ENCODE peak calls at places on chromosomes 5 and 9, in ten cellular contexts. One of them, this sample, is unnamed.

GRCh38 chr9:84600739-84601138 is 68.8 kb upstream of the NTRK2 start:
- DNase-seq in iris pigment epithelial cell: no peak
- DNase-seq in NCI-H2107: no peak
- DNase-seq in AG20443: peak; percentile 12
- DNase-seq in neural crest cell: no peak
- DNase-seq in NCI-H510A treated with DMSO at 0.1 percent for 48 hours: no peak
- DNase-seq in epithelial cell of esophagus: peak; percentile 49
- DNase-seq in lung: peak; percentile 42
- DNase-seq in MCF 10A: peak; percentile 25
- DNase-seq in MG63: peak; percentile 41
- DNase-seq in this sample: no peak

GRCh38 chr5:36227046-36227445 is 14.7 kb downstream of the NADK2 start:
- DNase-seq in lung: no peak
- DNase-seq in AG20443: no peak
- DNase-seq in epithelial cell of esophagus: no peak
- DNase-seq in iris pigment epithelial cell: no peak
- DNase-seq in MG63: no peak
- DNase-seq in MCF 10A: no peak
- DNase-seq in NCI-H510A treated with DMSO at 0.1 percent for 48 hours: no peak
- DNase-seq in neural crest cell: no peak
- DNase-seq in NCI-H2107: no peak
- DNase-seq in this sample: no peak

GRCh38 chr5:1546556-1546955 is 22.8 kb upstream of the LPCAT1 start:
- DNase-seq in iris pigment epithelial cell: no peak
- DNase-seq in MCF 10A: no peak
- DNase-seq in lung: peak; percentile 31
- DNase-seq in epithelial cell of esophagus: no peak
- DNase-seq in NCI-H510A treated with DMSO at 0.1 percent for 48 hours: no peak
- DNase-seq in MG63: no peak
- DNase-seq in neural crest cell: no peak
- DNase-seq in AG20443: no peak
- DNase-seq in NCI-H2107: no peak
- DNase-seq in this sample: no peak

GRCh38 chr9:21985964-21986667 is 8.1 kb downstream of the CDKN2A start:
- DNase-seq in MCF 10A: no peak
- DNase-seq in epithelial cell of esophagus: no peak
- DNase-seq in iris pigment epithelial cell: no peak
- DNase-seq in neural crest cell: no peak
- DNase-seq in MG63: no peak
- DNase-seq in AG20443: no peak
- DNase-seq in lung: no peak
- DNase-seq in NCI-H2107: no peak
- DNase-seq in NCI-H510A treated with DMSO at 0.1 percent for 48 hours: no peak
- DNase-seq in this sample: no peak

GRCh38 chr5:153756540-153756939 is 266.1 kb downstream of the GRIA1 start:
- DNase-seq in MCF 10A: peak; percentile 32
- DNase-seq in AG20443: no peak
- DNase-seq in NCI-H2107: no peak
- DNase-seq in MG63: no peak
- DNase-seq in NCI-H510A treated with DMSO at 0.1 percent for 48 hours: no peak
- DNase-seq in iris pigment epithelial cell: peak; percentile 1
- DNase-seq in neural crest cell: no peak
- DNase-seq in epithelial cell of esophagus: peak; percentile 14
- DNase-seq in lung: no peak
- DNase-seq in this sample: no peak

GRCh38 chr5:31537349-31537748 is 5.2 kb downstream of the C5orf22 start:
- DNase-seq in lung: no peak
- DNase-seq in MG63: no peak
- DNase-seq in neural crest cell: no peak
- DNase-seq in NCI-H510A treated with DMSO at 0.1 percent for 48 hours: no peak
- DNase-seq in iris pigment epithelial cell: no peak
- DNase-seq in epithelial cell of esophagus: no peak
- DNase-seq in MCF 10A: no peak
- DNase-seq in NCI-H2107: no peak
- DNase-seq in AG20443: no peak
- DNase-seq in this sample: no peak

GRCh38 chr5:172644229-172644628 is 3.2 kb downstream of the NEURL1B start:
- DNase-seq in iris pigment epithelial cell: no peak
- DNase-seq in neural crest cell: no peak
- DNase-seq in MCF 10A: no peak
- DNase-seq in epithelial cell of esophagus: no peak
- DNase-seq in NCI-H510A treated with DMSO at 0.1 percent for 48 hours: no peak
- DNase-seq in lung: no peak
- DNase-seq in AG20443: no peak
- DNase-seq in NCI-H2107: no peak
- DNase-seq in MG63: no peak
- DNase-seq in this sample: no peak

GRCh38 chr5:131423056-131423455 is 159.2 kb downstream of the CDC42SE2 start:
- DNase-seq in AG20443: peak; percentile 22
- DNase-seq in neural crest cell: no peak
- DNase-seq in NCI-H2107: no peak
- DNase-seq in MG63: no peak
- DNase-seq in epithelial cell of esophagus: no peak
- DNase-seq in lung: no peak
- DNase-seq in NCI-H510A treated with DMSO at 0.1 percent for 48 hours: peak; percentile 33
- DNase-seq in iris pigment epithelial cell: peak; percentile 43
- DNase-seq in MCF 10A: peak; percentile 38
- DNase-seq in this sample: no peak

GRCh38 chr5:179275381-179275878 is 69.8 kb downstream of the ADAMTS2 start:
- DNase-seq in MCF 10A: no peak
- DNase-seq in NCI-H510A treated with DMSO at 0.1 percent for 48 hours: no peak
- DNase-seq in neural crest cell: no peak
- DNase-seq in epithelial cell of esophagus: no peak
- DNase-seq in lung: no peak
- DNase-seq in AG20443: no peak
- DNase-seq in NCI-H2107: no peak
- DNase-seq in MG63: peak; percentile 97
- DNase-seq in iris pigment epithelial cell: no peak
- DNase-seq in this sample: no peak

GRCh38 chr5:135887447-135887864 is 8.2 kb downstream of the IL9 start:
- DNase-seq in lung: peak; percentile 65
- DNase-seq in MCF 10A: peak; percentile 90
- DNase-seq in NCI-H510A treated with DMSO at 0.1 percent for 48 hours: peak; percentile 78
- DNase-seq in epithelial cell of esophagus: peak; percentile 82
- DNase-seq in AG20443: peak; percentile 80
- DNase-seq in neural crest cell: peak; percentile 65
- DNase-seq in iris pigment epithelial cell: peak; percentile 62
- DNase-seq in NCI-H2107: peak; percentile 16
- DNase-seq in MG63: peak; percentile 69
- DNase-seq in this sample: peak; percentile 65

GRCh38 chr9:16385590-16386578 is 484.6 kb downstream of the BNC2 start:
- DNase-seq in neural crest cell: no peak
- DNase-seq in NCI-H2107: no peak
- DNase-seq in AG20443: peak; percentile 53
- DNase-seq in epithelial cell of esophagus: peak; percentile 39
- DNase-seq in iris pigment epithelial cell: peak; percentile 77
- DNase-seq in MCF 10A: peak; percentile 82
- DNase-seq in NCI-H510A treated with DMSO at 0.1 percent for 48 hours: no peak
- DNase-seq in MG63: peak; percentile 73
- DNase-seq in lung: no peak
- DNase-seq in this sample: peak; percentile 39

GRCh38 chr9:136264046-136264802 is 18.6 kb upstream of the QSOX2 start:
- DNase-seq in NCI-H2107: no peak
- DNase-seq in MG63: no peak
- DNase-seq in iris pigment epithelial cell: no peak
- DNase-seq in lung: no peak
- DNase-seq in epithelial cell of esophagus: no peak
- DNase-seq in neural crest cell: no peak
- DNase-seq in AG20443: no peak
- DNase-seq in MCF 10A: no peak
- DNase-seq in NCI-H510A treated with DMSO at 0.1 percent for 48 hours: no peak
- DNase-seq in this sample: no peak

GRCh38 chr5:43680286-43680685 is 77.3 kb downstream of the NNT start:
- DNase-seq in iris pigment epithelial cell: no peak
- DNase-seq in neural crest cell: no peak
- DNase-seq in NCI-H2107: no peak
- DNase-seq in AG20443: no peak
- DNase-seq in epithelial cell of esophagus: no peak
- DNase-seq in MG63: peak; percentile 12
- DNase-seq in MCF 10A: no peak
- DNase-seq in lung: no peak
- DNase-seq in NCI-H510A treated with DMSO at 0.1 percent for 48 hours: no peak
- DNase-seq in this sample: no peak

GRCh38 chr9:123408313-123409266 is 52.6 kb downstream of the CRB2 start:
- DNase-seq in NCI-H510A treated with DMSO at 0.1 percent for 48 hours: no peak
- DNase-seq in lung: no peak
- DNase-seq in MG63: no peak
- DNase-seq in neural crest cell: no peak
- DNase-seq in AG20443: no peak
- DNase-seq in NCI-H2107: no peak
- DNase-seq in MCF 10A: no peak
- DNase-seq in epithelial cell of esophagus: no peak
- DNase-seq in iris pigment epithelial cell: no peak
- DNase-seq in this sample: no peak

GRCh38 chr9:91516061-91516460 is 92.4 kb upstream of the NFIL3 start:
- DNase-seq in lung: no peak
- DNase-seq in NCI-H2107: no peak
- DNase-seq in AG20443: no peak
- DNase-seq in epithelial cell of esophagus: no peak
- DNase-seq in MCF 10A: no peak
- DNase-seq in MG63: no peak
- DNase-seq in neural crest cell: no peak
- DNase-seq in iris pigment epithelial cell: no peak
- DNase-seq in NCI-H510A treated with DMSO at 0.1 percent for 48 hours: no peak
- DNase-seq in this sample: no peak